ENCODE peak calls at places on chromosome 15, in five cellular contexts. Y, V, G, P and M are unnamed samples.

GRCh38 chr15:40081691-40082194 is 26.9 kb downstream of the BMF start:
- DNase-seq in Y (peak; percentile 74), V (peak; percentile 96), G (peak; percentile 55), P (peak; percentile 92), M (no peak)

GRCh38 chr15:101167366-101167790 is 84.5 kb downstream of the CHSY1 start:
- DNase-seq in Y (no peak), V (peak; percentile 31), G (no peak), P (peak; percentile 91), M (no peak)

GRCh38 chr15:59825926-59826325 is 136.8 kb upstream of the BNIP2 start:
- DNase-seq in Y (no peak), V (no peak), G (no peak), P (no peak), M (no peak)

GRCh38 chr15:51095681-51096331 is 1.1 kb upstream of the TNFAIP8L3 start:
- DNase-seq in Y (no peak), V (no peak), G (no peak), P (peak; percentile 27), M (no peak)

GRCh38 chr15:34297059-34297458 is 40.5 kb downstream of the SLC12A6 start:
- DNase-seq in Y (no peak), V (no peak), G (no peak), P (peak; percentile 40), M (no peak)

GRCh38 chr15:68470049-68470738 is 38.2 kb upstream of the ITGA11 start:
- DNase-seq in Y (no peak), V (no peak), G (no peak), P (no peak), M (peak; percentile 35)

GRCh38 chr15:59515190-59515589 is 77.2 kb downstream of the FAM81A start:
- DNase-seq in Y (no peak), V (no peak), G (no peak), P (no peak), M (no peak)

GRCh38 chr15:98063871-98064270 is 103.4 kb downstream of the ARRDC4 start:
- DNase-seq in Y (no peak), V (no peak), G (no peak), P (no peak), M (no peak)

GRCh38 chr15:76429661-76430060 is 93.1 kb downstream of the ISL2 start:
- DNase-seq in Y (no peak), V (no peak), G (no peak), P (no peak), M (no peak)

GRCh38 chr15:38886315-38887163 is 321.9 kb upstream of the RASGRP1 start:
- DNase-seq in Y (peak; percentile 26), V (no peak), G (no peak), P (no peak), M (peak; percentile 40)

GRCh38 chr15:71791975-71792374 is 18.4 kb upstream of the NR2E3 start:
- DNase-seq in Y (no peak), V (no peak), G (no peak), P (no peak), M (no peak)

GRCh38 chr15:51223771-51224229 is 114.6 kb downstream of the CYP19A1 start:
- DNase-seq in Y (peak; percentile 82), V (no peak), G (no peak), P (peak; percentile 13), M (no peak)

GRCh38 chr15:47588968-47589367 is 128.3 kb upstream of the SEMA6D start:
- DNase-seq in Y (no peak), V (no peak), G (no peak), P (no peak), M (no peak)
- TF ChIP-seq MYC in Y (no peak), V (no peak), G (no peak), P (no peak), M (no peak)

DNA sequence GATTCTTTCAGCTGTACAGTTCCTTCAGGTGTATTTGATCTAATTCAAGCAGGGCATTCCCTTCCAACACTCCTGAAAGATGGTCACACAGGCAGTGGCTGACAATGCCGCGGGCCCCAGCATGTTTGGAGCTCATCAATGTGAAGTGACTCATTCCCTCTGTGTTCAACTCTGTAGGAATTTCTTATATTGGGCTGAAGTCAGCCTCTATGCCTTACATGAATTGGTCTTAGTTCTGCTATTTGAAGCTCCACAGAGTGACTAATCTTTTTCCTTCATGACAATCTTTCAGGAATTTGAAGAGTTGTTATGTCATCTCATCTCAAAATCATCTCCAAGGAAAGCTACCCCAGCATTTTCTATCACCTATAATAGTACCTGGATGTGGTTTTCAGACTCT is 142.5 kb upstream of the C2CD4B start:
- DNase-seq in Y (no peak), V (no peak), G (no peak), P (no peak), M (no peak)
- TF ChIP-seq MYC in Y (no peak), V (no peak), G (no peak), P (no peak), M (no peak)

GRCh38 chr15:35439291-35439690 is 106.7 kb downstream of the DPH6 start:
- DNase-seq in Y (no peak), V (no peak), G (no peak), P (no peak), M (no peak)
- TF ChIP-seq MYC in Y (no peak), V (no peak), G (no peak), P (no peak), M (no peak)

GRCh38 chr15:49620174-49620573 is 444 bp downstream of the FAM227B start:
- DNase-seq in Y (peak; percentile 64), V (no peak), G (no peak), P (peak; percentile 56), M (peak; percentile 7)

GRCh38 chr15:49622561-49622960 is 1.7 kb downstream of the DTWD1 start:
- DNase-seq in Y (peak; percentile 19), V (no peak), G (no peak), P (no peak), M (peak; percentile 3)

GRCh38 chr15:49620658-49621326 is at the start of the genes DTWD1 and FAM227B:
- DNase-seq in Y (peak; percentile 99), V (peak; percentile 90), G (peak; percentile 90), P (peak; percentile 98), M (peak; percentile 96)

GRCh38 chr15:49619226-49619625 is 1.4 kb downstream of the FAM227B start:
- DNase-seq in Y (peak; percentile 60), V (no peak), G (no peak), P (no peak), M (no peak)

GRCh38 chr15:49621327-49622210 is 721 bp downstream of the DTWD1 start:
- DNase-seq in Y (peak; percentile 47), V (no peak), G (no peak), P (peak; percentile 48), M (no peak)
- TF ChIP-seq MYC in Y (no peak), V (no peak), G (no peak), P (no peak), M (no peak)